ENCODE peak calls at places on chromosomes 12 and 14, in six cellular contexts. F is AG08395, D is mucosa of gallbladder, Q is anterior cingulate cortex, R is LoVo, J is T-helper 17 cell. E is an unnamed sample.

GRCh38 chr12:29662737-29663323 is 120.9 kb downstream of the TMTC1 start:
- DNase-seq in Q (no peak), R (no peak), D (no peak), J (no peak), F (no peak), E (no peak)

GRCh38 chr12:87020071-87020470 is 763.9 kb upstream of the MGAT4C start:
- DNase-seq in F (no peak), R (no peak), D (no peak), Q (no peak), J (no peak), E (no peak)

GRCh38 chr12:57529831-57530230 is 7.2 kb downstream of the MBD6 start:
- DNase-seq in D (no peak), R (no peak), Q (no peak), F (no peak), J (no peak), E (no peak)

GRCh38 chr14:104392001-104392395 is 187.6 kb upstream of the C14orf180 start:
- DNase-seq in J (no peak), F (no peak), Q (no peak), R (no peak), D (no peak), E (no peak)

GRCh38 chr14:81144811-81145598 is 75.8 kb downstream of the GTF2A1 start:
- DNase-seq in R (no peak), F (no peak), Q (no peak), D (no peak), J (no peak), E (peak)

GRCh38 chr12:130434560-130434959 is 96.9 kb downstream of the PIWIL1 start:
- DNase-seq in Q (no peak), R (no peak), D (no peak), F (no peak), J (no peak), E (no peak)

GRCh38 chr14:104992501-104992900 is 6.9 kb downstream of the CLBA1 start:
- DNase-seq in J (no peak), Q (no peak), D (no peak), F (no peak), R (no peak), E (no peak)

GRCh38 chr12:54853933-54854538 is at the start of gene MUCL1:
- DNase-seq in Q (peak), R (peak), F (peak), D (peak), J (peak), E (peak)

GRCh38 chr12:61781021-61781581 is 479.1 kb upstream of the USP15 start:
- DNase-seq in Q (no peak), F (no peak), R (no peak), J (no peak), D (no peak), E (no peak)

GRCh38 chr14:59565112-59565511 is 11.5 kb downstream of the CCDC175 start:
- DNase-seq in J (no peak), F (no peak), Q (no peak), R (peak), D (no peak), E (no peak)

GRCh38 chr12:105417732-105418131 is 87.2 kb downstream of the C12orf75 start:
- DNase-seq in D (no peak), Q (no peak), J (no peak), R (no peak), F (no peak), E (no peak)

GRCh38 chr12:123363743-123364531 is 710 bp downstream of the SBNO1 start:
- DNase-seq in R (peak), D (no peak), F (peak), Q (no peak), J (peak), E (no peak)

GRCh38 chr14:74517731-74518130 is 24.2 kb downstream of the ISCA2 start:
- DNase-seq in J (no peak), Q (no peak), F (no peak), D (no peak), R (no peak), E (no peak)

GRCh38 chr14:101473045-101473729 is 88.1 kb upstream of the DIO3 start:
- DNase-seq in D (no peak), R (no peak), F (no peak), Q (no peak), J (no peak), E (no peak)

GRCh38 chr14:75334191-75335051 is 55.8 kb downstream of the FOS start:
- DNase-seq in D (peak), F (no peak), Q (peak), R (no peak), J (peak), E (no peak)

GRCh38 chr12:100229876-100230275 is 29.3 kb downstream of the ACTR6 start:
- DNase-seq in Q (no peak), D (no peak), J (no peak), F (no peak), R (no peak), E (peak)

GRCh38 chr12:11431486-11431885 is 36.1 kb upstream of the PRB2 start:
- DNase-seq in J (no peak), R (no peak), Q (no peak), F (no peak), D (no peak), E (no peak)

GRCh38 chr12:92457458-92458195 is 245.2 kb upstream of the PLEKHG7 start:
- DNase-seq in F (no peak), R (no peak), Q (no peak), J (no peak), D (no peak), E (no peak)

GRCh38 chr14:56862843-56863242 is 52.6 kb upstream of the OTX2 start:
- DNase-seq in D (no peak), R (no peak), J (no peak), Q (peak), F (no peak), E (no peak)

GRCh38 chr12:98401427-98401826 is 114.0 kb upstream of the TMPO start:
- DNase-seq in Q (no peak), D (peak), F (no peak), J (no peak), R (no peak), E (no peak)

GRCh38 chr14:106837870-106838269 is 1311.5 kb downstream of the TMEM121 start:
- DNase-seq in D (no peak), F (no peak), R (no peak), J (no peak), Q (no peak), E (no peak)

GRCh38 chr14:81031488-81031887 is 76.1 kb downstream of the TSHR start:
- DNase-seq in F (no peak), Q (no peak), J (no peak), R (peak), D (no peak), E (no peak)

GRCh38 chr12:120252071-120252906 is 13.2 kb downstream of the PXN start:
- DNase-seq in Q (no peak), F (no peak), R (no peak), J (peak), D (no peak), E (no peak)

GRCh38 chr14:26531894-26532293 is 65.9 kb downstream of the NOVA1 start:
- DNase-seq in D (no peak), F (peak), R (no peak), Q (no peak), J (no peak), E (peak)

GRCh38 chr12:26800347-26800746 is 32.6 kb downstream of the ITPR2 start:
- DNase-seq in Q (no peak), D (no peak), J (no peak), R (no peak), F (no peak), E (no peak)

GRCh38 chr12:54052745-54053624 is 650 bp upstream of the HOXC4 start:
- DNase-seq in Q (no peak), F (peak), D (no peak), R (no peak), J (no peak), E (no peak)

GRCh38 chr14:68192935-68193334 is 373.4 kb downstream of the RAD51B start:
- DNase-seq in D (no peak), F (no peak), Q (no peak), J (no peak), R (no peak), E (no peak)

GRCh38 chr14:68958553-68958952 is 20.5 kb downstream of the ACTN1 start:
- DNase-seq in J (no peak), F (no peak), D (no peak), R (peak), Q (no peak), E (no peak)

GRCh38 chr12:120190985-120191480 is 3.5 kb downstream of the GCN1 start:
- DNase-seq in J (no peak), F (no peak), D (no peak), R (no peak), Q (no peak), E (no peak)

GRCh38 chr14:71242237-71242748 is 335.0 kb downstream of the PCNX1 start:
- DNase-seq in F (peak), Q (no peak), R (no peak), D (no peak), J (no peak), E (no peak)

GRCh38 chr12:68336754-68337343 is 4.7 kb upstream of the MDM1 start:
- DNase-seq in J (no peak), F (no peak), R (peak), Q (no peak), D (no peak), E (no peak)

GRCh38 chr12:108627134-108627920 is 6.4 kb downstream of the SELPLG start:
- DNase-seq in Q (no peak), R (no peak), D (no peak), F (no peak), J (no peak), E (no peak)